ENCODE peak calls at places on chromosomes 13 and 19, in nine cellular contexts. A is T1000; U is COR-L47; K is stimulated activated CD4-positive, alpha-beta T cell treated with anti-CD3 and anti-CD28 coated beads, Interleukin-15, amount 100 ng/mL, for 1 hour; P is amniotic stem cell; Z is transverse colon; J is ureter; H is left kidney; B is fibroblast of mammary gland. X is an unnamed sample.

GRCh38 chr13:50543767-50544166 is 299.7 kb downstream of the DLEU7 start:
- DNase-seq in A (no peak), U (no peak), K (no peak), P (peak; percentile 60), Z (no peak), J (no peak), H (peak; percentile 75), B (peak; percentile 81), X (peak; percentile 44)

GRCh38 chr13:110347535-110348308 is 40.6 kb downstream of the COL4A2 start:
- DNase-seq in A (peak; percentile 88), U (no peak), K (no peak), P (peak; percentile 67), Z (no peak), J (no peak), H (no peak), B (peak; percentile 80), X (peak; percentile 94)

GRCh38 chr19:49846408-49846807 is 4.6 kb upstream of the PTOV1 start:
- DNase-seq in A (no peak), U (no peak), K (no peak), P (no peak), Z (no peak), J (no peak), H (no peak), B (no peak), X (no peak)

GRCh38 chr19:2797280-2797679 is 12.0 kb downstream of the THOP1 start:
- DNase-seq in A (no peak), U (no peak), K (no peak), P (no peak), Z (no peak), J (no peak), H (no peak), B (no peak), X (no peak)

GRCh38 chr13:38766799-38767198 is 79.9 kb downstream of the FREM2 start:
- DNase-seq in A (no peak), U (no peak), K (no peak), P (no peak), Z (no peak), J (no peak), H (no peak), B (no peak), X (no peak)

GRCh38 chr19:50459638-50460037 is 16.7 kb upstream of the EMC10 start:
- DNase-seq in A (no peak), U (no peak), K (no peak), P (no peak), Z (no peak), J (no peak), H (no peak), B (no peak), X (no peak)

GRCh38 chr19:8320564-8321066 is 560 bp downstream of the NDUFA7 start:
- DNase-seq in A (no peak), U (no peak), K (no peak), P (no peak), Z (no peak), J (no peak), H (no peak), B (no peak), X (no peak)

GRCh38 chr19:52307275-52307674 is 10.3 kb downstream of the ZNF480 start:
- DNase-seq in A (no peak), U (no peak), K (no peak), P (no peak), Z (no peak), J (no peak), H (peak; percentile 41), B (peak; percentile 26), X (peak; percentile 53)

GRCh38 chr13:44232729-44233128 is 140.9 kb upstream of the SERP2 start:
- DNase-seq in A (no peak), U (no peak), K (no peak), P (no peak), Z (no peak), J (no peak), H (peak; percentile 92), B (no peak), X (no peak)

GRCh38 chr19:8641908-8642547 is 11.6 kb downstream of the NFILZ start:
- DNase-seq in A (no peak), U (no peak), K (no peak), P (peak; percentile 35), Z (no peak), J (no peak), H (peak; percentile 73), B (peak; percentile 64), X (peak; percentile 54)

GRCh38 chr13:21613791-21614190 is 9.8 kb upstream of the MICU2 start:
- DNase-seq in A (no peak), U (no peak), K (no peak), P (no peak), Z (no peak), J (no peak), H (no peak), B (no peak), X (no peak)

GRCh38 chr13:101868585-101869469 is 416.4 kb downstream of the ITGBL1 start:
- DNase-seq in A (no peak), U (no peak), K (no peak), P (no peak), Z (no peak), J (no peak), H (no peak), B (no peak), X (no peak)

GRCh38 chr13:43374621-43375020 is 351.2 kb downstream of the DNAJC15 start:
- DNase-seq in A (no peak), U (no peak), K (no peak), P (no peak), Z (no peak), J (no peak), H (no peak), B (peak; percentile 84), X (peak; percentile 63)

GRCh38 chr19:30719189-30719990 is 347.2 kb downstream of the ZNF536 start:
- DNase-seq in A (no peak), U (no peak), K (no peak), P (no peak), Z (peak; percentile 60), J (peak; percentile 76), H (peak; percentile 83), B (peak; percentile 6), X (no peak)

GRCh38 chr19:1568320-1569019 is at the start of gene MEX3D:
- DNase-seq in A (peak; percentile 37), U (peak; percentile 80), K (peak; percentile 82), P (peak; percentile 30), Z (peak; percentile 87), J (peak; percentile 71), H (peak; percentile 90), B (peak; percentile 39), X (peak; percentile 22)

GRCh38 chr19:56076413-56076998 is 44.6 kb downstream of the ZNF787 start:
- DNase-seq in A (peak; percentile 41), U (peak; percentile 30), K (no peak), P (peak; percentile 17), Z (peak; percentile 67), J (no peak), H (peak; percentile 80), B (peak; percentile 57), X (peak; percentile 39)

GRCh38 chr13:114057131-114058050 is 75.0 kb downstream of the RASA3 start:
- DNase-seq in A (no peak), U (peak; percentile 72), K (no peak), P (no peak), Z (no peak), J (no peak), H (no peak), B (no peak), X (no peak)

GRCh38 chr19:23957660-23958281 is 43.1 kb downstream of the ZNF726 start:
- DNase-seq in A (peak; percentile 72), U (no peak), K (no peak), P (peak; percentile 73), Z (peak; percentile 18), J (no peak), H (no peak), B (peak; percentile 92), X (peak; percentile 3)

GRCh38 chr13:27911499-27911898 is 8.3 kb upstream of the PDX1 start:
- DNase-seq in A (no peak), U (no peak), K (no peak), P (no peak), Z (no peak), J (no peak), H (no peak), B (no peak), X (no peak)

GRCh38 chr19:51272183-51272817 is 21.4 kb downstream of the SIGLECL1 start:
- DNase-seq in A (no peak), U (no peak), K (no peak), P (no peak), Z (no peak), J (no peak), H (no peak), B (no peak), X (no peak)

GRCh38 chr19:16594681-16595091 is 22.5 kb upstream of the SLC35E1 start:
- DNase-seq in A (no peak), U (no peak), K (no peak), P (no peak), Z (no peak), J (no peak), H (no peak), B (no peak), X (no peak)

GRCh38 chr19:44111910-44112463 is 1.2 kb upstream of the ZNF225 start:
- DNase-seq in A (peak; percentile 11), U (peak; percentile 62), K (no peak), P (peak; percentile 82), Z (no peak), J (no peak), H (peak; percentile 88), B (peak; percentile 91), X (peak; percentile 89)

GRCh38 chr19:5397804-5398692 is 57.2 kb upstream of the ZNRF4 start:
- DNase-seq in A (no peak), U (no peak), K (no peak), P (no peak), Z (no peak), J (no peak), H (peak; percentile 65), B (no peak), X (no peak)

GRCh38 chr19:29255006-29255405 is 42.1 kb upstream of the UQCRFS1 start:
- DNase-seq in A (no peak), U (no peak), K (no peak), P (no peak), Z (no peak), J (no peak), H (no peak), B (no peak), X (no peak)

GRCh38 chr19:15529774-15530372 is 21.5 kb downstream of the CYP4F22 start:
- DNase-seq in A (no peak), U (no peak), K (no peak), P (no peak), Z (no peak), J (no peak), H (no peak), B (peak; percentile 52), X (no peak)

GRCh38 chr19:41928754-41929535 is 696 bp upstream of the ERFL start:
- DNase-seq in A (no peak), U (no peak), K (no peak), P (no peak), Z (peak; percentile 55), J (no peak), H (no peak), B (no peak), X (no peak)

GRCh38 chr19:44401108-44401786 is at the start of gene ZNF285:
- DNase-seq in A (no peak), U (no peak), K (peak; percentile 55), P (no peak), Z (peak; percentile 90), J (peak; percentile 91), H (peak; percentile 99), B (peak; percentile 98), X (peak; percentile 91)

GRCh38 chr13:79886601-79887000 is 405.6 kb downstream of the NDFIP2 start:
- DNase-seq in A (no peak), U (no peak), K (no peak), P (no peak), Z (no peak), J (no peak), H (no peak), B (no peak), X (no peak)

GRCh38 chr19:32691291-32691951 is at the start of gene NUDT19:
- DNase-seq in A (peak; percentile 83), U (peak; percentile 88), K (peak; percentile 69), P (peak; percentile 78), Z (peak; percentile 90), J (peak; percentile 90), H (peak; percentile 95), B (peak; percentile 73), X (peak; percentile 53)